ENCODE peak calls at places on chromosomes 4 and X, in ten cellular contexts. W is uterus, T is IMR-90, F is heart left ventricle, U is A549, X is ovary, Q is stomach, L is HCT116, M is body of pancreas, P is adrenal gland. G is an unnamed sample. For H3K9me3, the result is how much of the 10 kb centered on the place peaks cover.

GRCh38 chr4:153573881-153574807 is 108.0 kb downstream of the TMEM131L start:
- DNase-seq in P (peak), L (peak), W (peak), F (peak), T (peak), M (peak), Q (peak), X (peak), U (peak), G (no peak)

GRCh38 chr4:25308761-25309160 is 3.8 kb upstream of the ZCCHC4 start:
- DNase-seq in W (no peak), Q (no peak), P (no peak), X (no peak), U (no peak), F (no peak), T (peak), L (no peak), M (no peak), G (no peak)

GRCh38 chr4:122003335-122003734 is 51.5 kb upstream of the TRPC3 start:
- DNase-seq in M (no peak), W (no peak), U (peak), F (no peak), L (peak), T (no peak), P (no peak), Q (no peak), X (no peak), G (no peak)

GRCh38 chr4:180380733-180381132 is 1862.5 kb upstream of the TENM3 start:
- DNase-seq in Q (no peak), M (no peak), X (no peak), F (no peak), P (peak), L (peak), U (no peak), W (no peak), T (peak), G (no peak)

GRCh38 chr4:170278481-170278880 is 188.7 kb upstream of the AADAT start:
- DNase-seq in Q (no peak), F (no peak), W (no peak), U (no peak), M (no peak), T (no peak), X (no peak), L (no peak), P (no peak), G (no peak)

GRCh38 chrX:48918303-48918643 is 551 bp downstream of the PIM2 start:
- DNase-seq in X (no peak), F (no peak), W (no peak), L (no peak), M (no peak), P (no peak), T (no peak), U (no peak), Q (no peak), G (no peak)

GRCh38 chr4:142777045-142777743 is 68.9 kb downstream of the INPP4B start:
- DNase-seq in U (no peak), Q (no peak), W (no peak), T (no peak), X (no peak), M (peak), P (no peak), F (no peak), L (no peak), G (no peak)

GRCh38 chrX:40094900-40095587 is 2.7 kb downstream of the BCOR start:
- DNase-seq in L (no peak), F (no peak), U (no peak), W (no peak), M (no peak), Q (no peak), P (no peak), T (no peak), X (no peak), G (no peak)

GRCh38 chr4:105632599-105632998 is 75.9 kb downstream of the INTS12 start:
- DNase-seq in M (no peak), F (no peak), X (no peak), L (no peak), Q (no peak), P (no peak), W (no peak), U (no peak), T (no peak), G (no peak)

GRCh38 chr4:6541789-6542188 is 33.2 kb upstream of the MAN2B2 start:
- DNase-seq in P (no peak), T (no peak), L (no peak), M (no peak), X (no peak), F (no peak), U (no peak), W (no peak), Q (no peak), G (no peak)

GRCh38 chr4:154622598-154622997 is 10.1 kb upstream of the FGG start:
- DNase-seq in U (peak), M (peak), F (no peak), P (no peak), Q (no peak), T (peak), W (no peak), X (no peak), L (peak), G (no peak)

GRCh38 chrX:130091976-130092522 is 18.2 kb downstream of the ELF4 start:
- DNase-seq in M (no peak), Q (peak), W (no peak), F (no peak), X (no peak), U (no peak), P (peak), T (no peak), L (no peak), G (peak)
- H3K27ac ChIP-seq in M (peak), Q (peak), W (no peak), F (no peak), X (no peak), U (peak), P (no peak), T (no peak), L (no peak), G (peak)

DNA sequence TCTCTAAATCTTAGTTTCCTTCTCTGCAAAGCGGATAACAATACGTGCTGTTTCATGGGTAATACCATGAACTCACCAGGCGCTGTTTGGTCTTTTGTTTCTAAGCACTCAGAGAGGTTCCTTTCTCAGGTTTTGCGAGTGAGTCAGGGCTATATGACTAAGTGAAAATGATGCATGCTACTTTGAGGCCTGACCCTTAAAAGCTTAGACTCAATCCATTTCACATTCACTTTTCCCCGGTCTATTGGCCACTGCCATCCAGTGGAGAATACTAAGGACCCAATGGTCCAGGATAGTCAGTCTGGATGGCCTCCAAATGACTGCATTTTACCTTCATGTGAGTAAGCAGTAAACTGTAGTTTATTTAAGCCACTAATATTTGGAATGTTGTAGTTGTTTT is 400.8 kb upstream of the SLIT2 start:
- DNase-seq in T (peak), Q (no peak), F (no peak), U (no peak), L (peak), X (no peak), M (no peak), P (no peak), W (no peak), G (no peak)
- H3K9me3 ChIP-seq in T (under half), Q (under half), F (under half), U (under half), L (under half), X (under half), M (under half), P (under half), W (under half), G (under half)

DNA sequence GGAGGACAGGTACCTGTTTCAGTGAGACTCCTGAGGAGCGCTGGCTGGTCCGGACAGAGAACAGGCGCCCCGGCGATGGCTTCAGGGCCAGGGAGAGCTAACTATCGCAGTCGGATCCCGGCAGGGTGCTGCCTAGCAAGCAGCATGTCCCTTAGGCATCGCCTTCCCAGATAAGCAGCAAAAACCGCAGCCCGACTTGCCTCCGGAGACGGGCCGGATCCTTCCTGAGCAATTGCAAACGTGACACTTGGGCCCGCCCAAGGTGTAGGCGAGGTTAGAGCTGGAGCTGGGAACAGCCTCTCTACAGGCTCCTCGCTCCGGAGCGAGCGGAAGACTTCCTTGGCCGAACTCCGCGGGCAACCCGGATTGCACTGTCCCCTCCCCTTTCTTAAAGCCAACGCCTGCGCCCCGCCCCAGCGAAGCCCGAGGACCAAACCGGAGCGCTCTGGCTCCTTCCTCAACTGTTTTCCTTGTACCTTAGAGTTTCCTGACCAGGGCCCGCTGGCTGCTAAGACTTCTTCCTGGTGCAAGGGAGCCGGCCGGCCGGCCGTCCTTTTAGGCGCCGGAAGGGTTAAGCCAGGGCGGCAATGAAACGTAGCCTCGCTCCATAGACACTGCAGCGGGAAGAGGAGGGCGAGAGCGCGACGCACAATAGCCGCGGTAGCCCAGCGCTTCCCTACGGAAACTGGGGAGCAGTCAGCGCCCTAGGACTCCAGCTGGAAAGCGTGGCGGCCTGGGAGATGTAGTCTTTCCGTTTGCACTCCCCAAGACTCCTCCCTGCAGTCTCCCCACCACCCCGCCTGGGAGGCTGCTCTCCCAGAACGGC is at the start of gene OPHN1:
- DNase-seq in X (peak), Q (peak), W (peak), L (peak), U (peak), T (peak), F (peak), P (peak), M (peak), G (peak)
- TF ChIP-seq POLR2A in X (no peak), Q (no peak), W (peak), L (no peak), U (peak), T (no peak), F (no peak), P (no peak), M (peak), G (no peak)

DNA sequence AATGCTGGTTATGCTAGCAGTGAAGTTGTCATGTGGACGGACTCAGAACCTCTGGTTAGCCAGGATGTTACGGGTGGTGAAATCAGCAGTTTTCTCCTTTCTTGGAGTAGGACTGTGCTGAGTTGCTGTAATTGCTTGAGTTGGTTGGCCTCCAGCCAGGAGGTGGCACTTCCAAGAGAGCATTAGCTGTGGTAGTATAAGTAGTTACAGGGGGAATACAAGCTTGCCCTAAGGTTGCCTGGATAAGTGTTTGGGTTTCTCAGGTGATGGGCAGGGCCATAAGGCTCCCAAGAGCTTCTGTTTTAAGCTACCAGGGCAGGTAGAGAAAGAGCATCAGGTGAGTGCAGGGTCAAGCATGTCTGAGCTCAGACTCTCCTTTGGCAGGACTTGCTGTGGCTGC is 103.0 kb downstream of the ZNF518B start:
- DNase-seq in Q (no peak), U (no peak), F (no peak), W (no peak), M (no peak), L (no peak), T (no peak), X (no peak), P (no peak), G (no peak)
- H3K27ac ChIP-seq in Q (no peak), U (no peak), F (no peak), W (no peak), M (no peak), L (no peak), T (no peak), X (no peak), P (no peak), G (no peak)

DNA sequence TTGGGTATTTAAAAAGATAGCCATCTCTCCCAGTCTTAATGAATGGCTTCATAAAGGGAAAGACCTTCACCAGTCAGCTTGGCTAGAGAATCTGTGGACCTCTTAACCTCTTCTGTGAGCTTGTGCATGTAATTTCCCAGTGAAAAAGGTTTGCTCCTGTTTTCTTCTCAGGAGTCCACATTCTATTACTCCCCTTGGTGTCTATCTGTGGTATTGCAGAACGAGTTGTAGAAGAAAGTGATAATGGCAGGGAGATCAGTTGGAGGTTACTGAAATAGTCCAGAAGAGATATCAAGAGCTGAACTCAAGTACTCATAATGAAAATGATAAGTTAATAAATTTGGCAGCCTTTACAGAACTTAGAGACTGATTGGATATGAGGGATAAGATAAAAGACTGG is 16.5 kb upstream of the VAMP7 start:
- DNase-seq in T (no peak), L (no peak), Q (no peak), W (no peak), X (no peak), M (no peak), P (no peak), U (no peak), F (no peak), G (no peak)
- H3K9me3 ChIP-seq in T (under half), L (under half), Q (under half), W (under half), X (under half), M (under half), P (under half), U (under half), F (under half), G (under half)

G was measured in Peyer's patch.